ENCODE peak calls at places on chromosomes 6 and 20, in seven cellular contexts. J, N, U, I, B, T and Y are unnamed samples.

GRCh38 chr6:12637960-12638641 is 78.5 kb upstream of the PHACTR1 start:
- DNase-seq in I (no peak), N (no peak), B (peak), J (peak), U (no peak), T (peak), Y (peak)

GRCh38 chr20:6502999-6503398 is 264.5 kb upstream of the BMP2 start:
- DNase-seq in U (no peak), B (no peak), N (no peak), J (no peak), T (no peak), I (no peak), Y (no peak)

GRCh38 chr20:51529758-51530157 is 12.8 kb downstream of the NFATC2 start:
- DNase-seq in T (no peak), I (no peak), B (no peak), U (no peak), N (no peak), J (no peak), Y (no peak)

GRCh38 chr20:36658300-36658699 is 12.3 kb upstream of the SLA2 start:
- DNase-seq in I (no peak), J (no peak), B (no peak), N (no peak), T (no peak), U (no peak), Y (no peak)

GRCh38 chr6:54698974-54699373 is 147.6 kb upstream of the FAM83B start:
- DNase-seq in J (no peak), B (no peak), N (no peak), I (no peak), T (no peak), U (no peak), Y (no peak)

GRCh38 chr6:706819-707381 is 14.0 kb upstream of the EXOC2 start:
- DNase-seq in U (no peak), T (no peak), J (no peak), I (no peak), N (no peak), B (no peak), Y (no peak)

GRCh38 chr20:50266293-50267040 is 75.8 kb downstream of the CEBPB start:
- DNase-seq in B (no peak), U (peak), I (no peak), N (no peak), T (no peak), J (no peak), Y (no peak)

GRCh38 chr20:50562262-50562701 is 52.1 kb downstream of the PTPN1 start:
- DNase-seq in N (no peak), U (no peak), J (no peak), T (no peak), B (no peak), I (no peak), Y (peak)

GRCh38 chr6:139296927-139297326 is 5.1 kb upstream of the TXLNB start:
- DNase-seq in N (no peak), B (no peak), U (no peak), J (no peak), T (no peak), I (no peak), Y (peak)

GRCh38 chr6:148348778-148349177 is 6.1 kb downstream of the SASH1 start:
- DNase-seq in B (no peak), N (no peak), J (no peak), T (no peak), I (no peak), U (no peak), Y (no peak)

GRCh38 chr6:77650098-77650663 is 2.7 kb upstream of the MEI4 start:
- DNase-seq in I (no peak), J (no peak), U (peak), N (peak), B (peak), T (peak), Y (no peak)

GRCh38 chr20:61885759-61886715 is 179.6 kb downstream of the TAF4 start:
- DNase-seq in J (no peak), U (peak), I (no peak), T (no peak), B (no peak), N (no peak), Y (no peak)

GRCh38 chr6:131379951-131380350 is 193.1 kb upstream of the ARG1 start:
- DNase-seq in N (no peak), J (no peak), T (no peak), U (no peak), I (peak), B (no peak), Y (peak)